ENCODE peak calls at places on chromosomes 3 and 15, in nine cellular contexts. B is DMS 273 treated with DMSO at 0.1 percent for 48 hours; U is GM23248; O is GM12864; V is breast epithelium; K is stimulated activated CD8-positive, alpha-beta memory T cell treated with anti-CD3 and anti-CD28 coated beads, Interleukin-12 subunit alpha, Interleukin-12 subunit beta, amount 100 ng/mL, for 4 hours; J is HFFc6; Z is activated CD4-positive, alpha-beta T cell treated with anti-CD3 and anti-CD28 coated beads, Interleukin-2, amount 50 U/mL, for 48 hours; X is SK-N-SH. H is an unnamed sample.

GRCh38 chr15:83692820-83693581 is 39.1 kb downstream of the ADAMTSL3 start:
- DNase-seq in V (no peak), B (no peak), K (no peak), Z (no peak), O (no peak), X (no peak), U (no peak), J (no peak), H (no peak)

GRCh38 chr15:69319384-69320375 is 21.0 kb downstream of the PAQR5 start:
- DNase-seq in U (no peak), B (no peak), J (no peak), K (no peak), V (no peak), O (no peak), X (no peak), Z (peak), H (no peak)

GRCh38 chr15:67997996-67998395 is 56.1 kb upstream of the PIAS1 start:
- DNase-seq in Z (no peak), K (no peak), J (peak), O (no peak), V (no peak), U (peak), B (no peak), X (no peak), H (peak)

GRCh38 chr3:161273589-161274218 is 52.6 kb downstream of the NMD3 start:
- DNase-seq in K (no peak), V (no peak), Z (peak), J (no peak), U (peak), B (no peak), O (no peak), X (peak), H (peak)

GRCh38 chr3:14135581-14135980 is 10.7 kb downstream of the TMEM43 start:
- DNase-seq in Z (no peak), V (no peak), X (no peak), O (no peak), K (no peak), J (no peak), B (no peak), U (no peak), H (no peak)

GRCh38 chr3:195568630-195569029 is 15.1 kb downstream of the APOD start:
- DNase-seq in Z (no peak), V (no peak), U (no peak), X (no peak), O (no peak), B (no peak), K (no peak), J (no peak), H (no peak)

GRCh38 chr3:72187131-72187530 is 402.2 kb upstream of the PROK2 start:
- DNase-seq in X (no peak), U (peak), J (no peak), K (no peak), O (no peak), V (no peak), B (no peak), Z (no peak), H (no peak)

GRCh38 chr3:39491733-39492350 is 24.4 kb downstream of the MOBP start:
- DNase-seq in B (no peak), Z (no peak), V (no peak), O (no peak), X (no peak), U (no peak), K (no peak), J (no peak), H (no peak)

GRCh38 chr3:43621406-43621973 is 321 bp downstream of the ANO10 start:
- DNase-seq in V (no peak), U (no peak), B (no peak), X (no peak), J (no peak), K (no peak), Z (no peak), O (no peak), H (no peak)

GRCh38 chr3:127822166-127822835 is at the start of gene MGLL:
- DNase-seq in B (no peak), K (no peak), O (no peak), V (no peak), X (peak), J (peak), Z (peak), U (peak), H (peak)

GRCh38 chr3:36776436-36776835 is 12.1 kb upstream of the DCLK3 start:
- DNase-seq in K (no peak), V (no peak), B (no peak), O (no peak), Z (no peak), U (peak), X (no peak), J (no peak), H (no peak)

GRCh38 chr3:126129408-126129891 is 45.5 kb upstream of the SLC41A3 start:
- DNase-seq in V (peak), U (peak), O (no peak), J (peak), K (no peak), B (no peak), X (peak), Z (no peak), H (peak)

GRCh38 chr15:38564557-38565286 is at the start of gene RASGRP1:
- DNase-seq in B (no peak), Z (peak), J (peak), O (no peak), K (peak), X (peak), V (peak), U (peak), H (peak)

GRCh38 chr15:64245405-64245804 is 82.6 kb upstream of the PPIB start:
- DNase-seq in B (no peak), K (no peak), Z (no peak), U (no peak), J (no peak), V (no peak), X (no peak), O (no peak), H (no peak)

GRCh38 chr3:30768703-30769550 is 125.5 kb downstream of the GADL1 start:
- DNase-seq in K (peak), X (peak), J (peak), V (peak), O (peak), B (no peak), Z (peak), U (peak), H (peak)

GRCh38 chr3:59812778-59813558 is 763.1 kb upstream of the CFAP20DC start:
- DNase-seq in V (no peak), K (no peak), X (no peak), J (no peak), U (no peak), B (no peak), O (no peak), Z (no peak), H (no peak)

GRCh38 chr15:73630030-73630429 is 3.2 kb downstream of the NPTN start:
- DNase-seq in U (peak), J (no peak), V (no peak), Z (no peak), K (no peak), O (no peak), X (no peak), B (no peak), H (no peak)

GRCh38 chr3:47324278-47324865 is 41.6 kb downstream of the KLHL18 start:
- DNase-seq in X (peak), B (no peak), Z (peak), V (peak), J (peak), U (peak), K (peak), O (peak), H (peak)

H was measured in fibroblast of mammary gland.